ENCODE peak calls at places on chromosomes 16 and 17, in ten cellular contexts. One of them, this sample, is unnamed.

GRCh38 chr17:72915631-72916081 is 176.8 kb downstream of the SLC39A11 start:
- DNase-seq in A172: no peak
- DNase-seq in activated CD4-positive, alpha-beta T cell treated with anti-CD3 and anti-CD28 coated beads, Interleukin-2, amount 50 U/mL, for 1 hour: no peak
- DNase-seq in T-cell: no peak
- DNase-seq in stimulated activated naive CD8-positive, alpha-beta T cell treated with anti-CD3 and anti-CD28 coated beads, Interleukin-15, Interleukin-2, amounts not matched to agents 100 U/mL and 50 U/mL, for 24 hours: no peak
- DNase-seq in stimulated activated CD8-positive, alpha-beta memory T cell treated with anti-CD3 and anti-CD28 coated beads, Interleukin-15, amount 100 ng/mL, for 24 hours: no peak
- DNase-seq in 8988T: no peak
- DNase-seq in fibroblast of mammary gland: no peak
- DNase-seq in ELR: no peak
- DNase-seq in activated T-helper 1 cell treated with anti-CD3 and anti-CD28 coated beads, Interleukin-2, amount 50 U/mL, for 16 hours: no peak
- DNase-seq in this sample: no peak

GRCh38 chr17:57663326-57664070 is 81.6 kb downstream of the CCDC182 start:
- DNase-seq in A172: no peak
- DNase-seq in activated CD4-positive, alpha-beta T cell treated with anti-CD3 and anti-CD28 coated beads, Interleukin-2, amount 50 U/mL, for 1 hour: no peak
- DNase-seq in T-cell: no peak
- DNase-seq in stimulated activated naive CD8-positive, alpha-beta T cell treated with anti-CD3 and anti-CD28 coated beads, Interleukin-15, Interleukin-2, amounts not matched to agents 100 U/mL and 50 U/mL, for 24 hours: no peak
- DNase-seq in stimulated activated CD8-positive, alpha-beta memory T cell treated with anti-CD3 and anti-CD28 coated beads, Interleukin-15, amount 100 ng/mL, for 24 hours: no peak
- DNase-seq in 8988T: no peak
- DNase-seq in fibroblast of mammary gland: peak; percentile 11
- DNase-seq in ELR: no peak
- DNase-seq in activated T-helper 1 cell treated with anti-CD3 and anti-CD28 coated beads, Interleukin-2, amount 50 U/mL, for 16 hours: no peak
- DNase-seq in this sample: no peak

GRCh38 chr16:1800703-1801102 is 7.2 kb upstream of the IGFALS start:
- DNase-seq in A172: no peak
- DNase-seq in activated CD4-positive, alpha-beta T cell treated with anti-CD3 and anti-CD28 coated beads, Interleukin-2, amount 50 U/mL, for 1 hour: no peak
- DNase-seq in T-cell: no peak
- DNase-seq in stimulated activated naive CD8-positive, alpha-beta T cell treated with anti-CD3 and anti-CD28 coated beads, Interleukin-15, Interleukin-2, amounts not matched to agents 100 U/mL and 50 U/mL, for 24 hours: no peak
- DNase-seq in stimulated activated CD8-positive, alpha-beta memory T cell treated with anti-CD3 and anti-CD28 coated beads, Interleukin-15, amount 100 ng/mL, for 24 hours: no peak
- DNase-seq in 8988T: no peak
- DNase-seq in fibroblast of mammary gland: no peak
- DNase-seq in ELR: peak; percentile 26
- DNase-seq in activated T-helper 1 cell treated with anti-CD3 and anti-CD28 coated beads, Interleukin-2, amount 50 U/mL, for 16 hours: no peak
- DNase-seq in this sample: no peak

GRCh38 chr16:71855937-71856662 is 10.3 kb downstream of the ATXN1L start:
- DNase-seq in A172: no peak
- DNase-seq in activated CD4-positive, alpha-beta T cell treated with anti-CD3 and anti-CD28 coated beads, Interleukin-2, amount 50 U/mL, for 1 hour: no peak
- DNase-seq in T-cell: peak; percentile 16
- DNase-seq in stimulated activated naive CD8-positive, alpha-beta T cell treated with anti-CD3 and anti-CD28 coated beads, Interleukin-15, Interleukin-2, amounts not matched to agents 100 U/mL and 50 U/mL, for 24 hours: peak; percentile 18
- DNase-seq in stimulated activated CD8-positive, alpha-beta memory T cell treated with anti-CD3 and anti-CD28 coated beads, Interleukin-15, amount 100 ng/mL, for 24 hours: no peak
- DNase-seq in 8988T: no peak
- DNase-seq in fibroblast of mammary gland: no peak
- DNase-seq in ELR: no peak
- DNase-seq in activated T-helper 1 cell treated with anti-CD3 and anti-CD28 coated beads, Interleukin-2, amount 50 U/mL, for 16 hours: no peak
- DNase-seq in this sample: no peak

GRCh38 chr17:15651583-15652110 is 32.1 kb upstream of the FBXW10B start:
- DNase-seq in A172: peak; percentile 100
- DNase-seq in activated CD4-positive, alpha-beta T cell treated with anti-CD3 and anti-CD28 coated beads, Interleukin-2, amount 50 U/mL, for 1 hour: no peak
- DNase-seq in T-cell: peak; percentile 8
- DNase-seq in stimulated activated naive CD8-positive, alpha-beta T cell treated with anti-CD3 and anti-CD28 coated beads, Interleukin-15, Interleukin-2, amounts not matched to agents 100 U/mL and 50 U/mL, for 24 hours: no peak
- DNase-seq in stimulated activated CD8-positive, alpha-beta memory T cell treated with anti-CD3 and anti-CD28 coated beads, Interleukin-15, amount 100 ng/mL, for 24 hours: no peak
- DNase-seq in 8988T: peak; percentile 53
- DNase-seq in fibroblast of mammary gland: peak; percentile 99
- DNase-seq in ELR: peak; percentile 99
- DNase-seq in activated T-helper 1 cell treated with anti-CD3 and anti-CD28 coated beads, Interleukin-2, amount 50 U/mL, for 16 hours: no peak
- DNase-seq in this sample: peak; percentile 64

GRCh38 chr16:55671206-55671973 is 15.6 kb downstream of the SLC6A2 start:
- DNase-seq in A172: no peak
- DNase-seq in activated CD4-positive, alpha-beta T cell treated with anti-CD3 and anti-CD28 coated beads, Interleukin-2, amount 50 U/mL, for 1 hour: no peak
- DNase-seq in T-cell: no peak
- DNase-seq in stimulated activated naive CD8-positive, alpha-beta T cell treated with anti-CD3 and anti-CD28 coated beads, Interleukin-15, Interleukin-2, amounts not matched to agents 100 U/mL and 50 U/mL, for 24 hours: no peak
- DNase-seq in stimulated activated CD8-positive, alpha-beta memory T cell treated with anti-CD3 and anti-CD28 coated beads, Interleukin-15, amount 100 ng/mL, for 24 hours: no peak
- DNase-seq in 8988T: no peak
- DNase-seq in fibroblast of mammary gland: no peak
- DNase-seq in ELR: no peak
- DNase-seq in activated T-helper 1 cell treated with anti-CD3 and anti-CD28 coated beads, Interleukin-2, amount 50 U/mL, for 16 hours: no peak
- DNase-seq in this sample: no peak

GRCh38 chr17:70173646-70174045 is 4.3 kb downstream of the KCNJ2 start:
- DNase-seq in A172: no peak
- DNase-seq in activated CD4-positive, alpha-beta T cell treated with anti-CD3 and anti-CD28 coated beads, Interleukin-2, amount 50 U/mL, for 1 hour: no peak
- DNase-seq in T-cell: no peak
- DNase-seq in stimulated activated naive CD8-positive, alpha-beta T cell treated with anti-CD3 and anti-CD28 coated beads, Interleukin-15, Interleukin-2, amounts not matched to agents 100 U/mL and 50 U/mL, for 24 hours: no peak
- DNase-seq in stimulated activated CD8-positive, alpha-beta memory T cell treated with anti-CD3 and anti-CD28 coated beads, Interleukin-15, amount 100 ng/mL, for 24 hours: no peak
- DNase-seq in 8988T: no peak
- DNase-seq in fibroblast of mammary gland: no peak
- DNase-seq in ELR: no peak
- DNase-seq in activated T-helper 1 cell treated with anti-CD3 and anti-CD28 coated beads, Interleukin-2, amount 50 U/mL, for 16 hours: no peak
- DNase-seq in this sample: no peak

GRCh38 chr17:31211352-31212012 is 85.6 kb downstream of the OMG start:
- DNase-seq in A172: no peak
- DNase-seq in activated CD4-positive, alpha-beta T cell treated with anti-CD3 and anti-CD28 coated beads, Interleukin-2, amount 50 U/mL, for 1 hour: no peak
- DNase-seq in T-cell: no peak
- DNase-seq in stimulated activated naive CD8-positive, alpha-beta T cell treated with anti-CD3 and anti-CD28 coated beads, Interleukin-15, Interleukin-2, amounts not matched to agents 100 U/mL and 50 U/mL, for 24 hours: no peak
- DNase-seq in stimulated activated CD8-positive, alpha-beta memory T cell treated with anti-CD3 and anti-CD28 coated beads, Interleukin-15, amount 100 ng/mL, for 24 hours: no peak
- DNase-seq in 8988T: no peak
- DNase-seq in fibroblast of mammary gland: peak; percentile 45
- DNase-seq in ELR: peak; percentile 53
- DNase-seq in activated T-helper 1 cell treated with anti-CD3 and anti-CD28 coated beads, Interleukin-2, amount 50 U/mL, for 16 hours: no peak
- DNase-seq in this sample: no peak

GRCh38 chr17:41844971-41845370 is 7.3 kb downstream of the KLHL10 start:
- DNase-seq in A172: no peak
- DNase-seq in activated CD4-positive, alpha-beta T cell treated with anti-CD3 and anti-CD28 coated beads, Interleukin-2, amount 50 U/mL, for 1 hour: no peak
- DNase-seq in T-cell: no peak
- DNase-seq in stimulated activated naive CD8-positive, alpha-beta T cell treated with anti-CD3 and anti-CD28 coated beads, Interleukin-15, Interleukin-2, amounts not matched to agents 100 U/mL and 50 U/mL, for 24 hours: no peak
- DNase-seq in stimulated activated CD8-positive, alpha-beta memory T cell treated with anti-CD3 and anti-CD28 coated beads, Interleukin-15, amount 100 ng/mL, for 24 hours: no peak
- DNase-seq in 8988T: no peak
- DNase-seq in fibroblast of mammary gland: no peak
- DNase-seq in ELR: peak; percentile 91
- DNase-seq in activated T-helper 1 cell treated with anti-CD3 and anti-CD28 coated beads, Interleukin-2, amount 50 U/mL, for 16 hours: no peak
- DNase-seq in this sample: no peak

GRCh38 chr17:28675980-28676379 is 14.0 kb downstream of the SUPT6H start:
- DNase-seq in A172: no peak
- DNase-seq in activated CD4-positive, alpha-beta T cell treated with anti-CD3 and anti-CD28 coated beads, Interleukin-2, amount 50 U/mL, for 1 hour: no peak
- DNase-seq in T-cell: no peak
- DNase-seq in stimulated activated naive CD8-positive, alpha-beta T cell treated with anti-CD3 and anti-CD28 coated beads, Interleukin-15, Interleukin-2, amounts not matched to agents 100 U/mL and 50 U/mL, for 24 hours: no peak
- DNase-seq in stimulated activated CD8-positive, alpha-beta memory T cell treated with anti-CD3 and anti-CD28 coated beads, Interleukin-15, amount 100 ng/mL, for 24 hours: no peak
- DNase-seq in 8988T: no peak
- DNase-seq in fibroblast of mammary gland: no peak
- DNase-seq in ELR: peak; percentile 28
- DNase-seq in activated T-helper 1 cell treated with anti-CD3 and anti-CD28 coated beads, Interleukin-2, amount 50 U/mL, for 16 hours: no peak
- DNase-seq in this sample: no peak

GRCh38 chr16:74650966-74651567 is 15.6 kb downstream of the RFWD3 start:
- DNase-seq in A172: no peak
- DNase-seq in activated CD4-positive, alpha-beta T cell treated with anti-CD3 and anti-CD28 coated beads, Interleukin-2, amount 50 U/mL, for 1 hour: no peak
- DNase-seq in T-cell: no peak
- DNase-seq in stimulated activated naive CD8-positive, alpha-beta T cell treated with anti-CD3 and anti-CD28 coated beads, Interleukin-15, Interleukin-2, amounts not matched to agents 100 U/mL and 50 U/mL, for 24 hours: no peak
- DNase-seq in stimulated activated CD8-positive, alpha-beta memory T cell treated with anti-CD3 and anti-CD28 coated beads, Interleukin-15, amount 100 ng/mL, for 24 hours: no peak
- DNase-seq in 8988T: no peak
- DNase-seq in fibroblast of mammary gland: no peak
- DNase-seq in ELR: peak; percentile 50
- DNase-seq in activated T-helper 1 cell treated with anti-CD3 and anti-CD28 coated beads, Interleukin-2, amount 50 U/mL, for 16 hours: no peak
- DNase-seq in this sample: no peak

This sample was measured in DND-41.